ENCODE peak calls at places on chromosome 16, in four cellular contexts. K is cardiac muscle cell; Y is nephron progenitor cell; W is CD8-positive, alpha-beta T cell. H is an unnamed sample.

GRCh38 chr16:49755291-49755611 is 100.7 kb downstream of the ZNF423 start:
- DNase-seq in K (peak), Y (no peak), W (no peak), H (no peak)

GRCh38 chr16:61228371-61228770 is 807.9 kb downstream of the CDH8 start:
- DNase-seq in K (no peak), Y (no peak), W (no peak), H (no peak)

GRCh38 chr16:31427441-31428276 is 501 bp downstream of the COX6A2 start:
- DNase-seq in K (no peak), Y (no peak), W (peak), H (no peak)

GRCh38 chr16:2025878-2026460 is 733 bp upstream of the NHERF2 start:
- DNase-seq in K (no peak), Y (no peak), W (no peak), H (no peak)

GRCh38 chr16:19555938-19556778 is 655 bp downstream of the VPS35L start:
- DNase-seq in K (peak), Y (peak), W (peak), H (no peak)

GRCh38 chr16:77409311-77409710 is 25.5 kb downstream of the ADAMTS18 start:
- DNase-seq in K (no peak), Y (peak), W (no peak), H (no peak)

GRCh38 chr16:85195271-85195647 is 83.0 kb upstream of the CIBAR2 start:
- DNase-seq in K (no peak), Y (no peak), W (no peak), H (no peak)

GRCh38 chr16:49608801-49609200 is 235.2 kb downstream of the C16orf78 start:
- DNase-seq in K (peak), Y (no peak), W (no peak), H (no peak)

GRCh38 chr16:14198603-14199002 is 127.5 kb downstream of the MRTFB start:
- DNase-seq in K (no peak), Y (no peak), W (no peak), H (no peak)

GRCh38 chr16:1991588-1992474 is 2.1 kb downstream of the SYNGR3 start:
- DNase-seq in K (peak), Y (peak), W (peak), H (peak)

GRCh38 chr16:30728321-30728720 is 19.9 kb upstream of the PHKG2 start:
- DNase-seq in K (no peak), Y (no peak), W (no peak), H (no peak)

GRCh38 chr16:80466024-80466986 is 74.5 kb upstream of the DYNLRB2 start:
- DNase-seq in K (peak), Y (peak), W (peak), H (no peak)

GRCh38 chr16:22625948-22626347 is 115.3 kb downstream of the NPIPB5 start:
- DNase-seq in K (no peak), Y (no peak), W (no peak), H (no peak)

GRCh38 chr16:85878875-85879274 is 20.1 kb upstream of the IRF8 start:
- DNase-seq in K (no peak), Y (no peak), W (no peak), H (no peak)

GRCh38 chr16:4385789-4386451 is 14.3 kb downstream of the VASN start:
- DNase-seq in K (no peak), Y (peak), W (no peak), H (no peak)

GRCh38 chr16:90046122-90046970 is 27.1 kb upstream of the DBNDD1 start:
- DNase-seq in K (no peak), Y (no peak), W (no peak), H (no peak)

GRCh38 chr16:52469775-52470174 is 77.2 kb downstream of the TOX3 start:
- DNase-seq in K (no peak), Y (no peak), W (no peak), H (no peak)

GRCh38 chr16:4714996-4715395 is 19.1 kb downstream of the ANKS3 start:
- DNase-seq in K (no peak), Y (no peak), W (no peak), H (no peak)

GRCh38 chr16:30773826-30774225 is 11.7 kb downstream of the RNF40 start:
- DNase-seq in K (no peak), Y (no peak), W (no peak), H (no peak)

GRCh38 chr16:31219154-31219741 is 2.3 kb upstream of the PYDC1 start:
- DNase-seq in K (no peak), Y (no peak), W (no peak), H (no peak)

GRCh38 chr16:49466881-49467280 is 93.3 kb downstream of the C16orf78 start:
- DNase-seq in K (no peak), Y (no peak), W (peak), H (no peak)

GRCh38 chr16:23865853-23866252 is 30.1 kb downstream of the PRKCB start:
- DNase-seq in K (no peak), Y (no peak), W (no peak), H (no peak)

GRCh38 chr16:69848635-69849545 is 86.8 kb downstream of the WWP2 start:
- DNase-seq in K (peak), Y (peak), W (no peak), H (no peak)

GRCh38 chr16:23362460-23363317 is 60.6 kb downstream of the SCNN1B start:
- DNase-seq in K (no peak), Y (no peak), W (no peak), H (no peak)

GRCh38 chr16:47927330-47927729 is 228.5 kb downstream of the ABCC12 start:
- DNase-seq in K (no peak), Y (no peak), W (no peak), H (no peak)

GRCh38 chr16:89330177-89330856 is 112.8 kb downstream of the ZNF778 start:
- DNase-seq in K (no peak), Y (no peak), W (peak), H (no peak)

GRCh38 chr16:1640261-1640956 is 28.2 kb downstream of the CRAMP1 start:
- DNase-seq in K (no peak), Y (no peak), W (no peak), H (no peak)

GRCh38 chr16:85369741-85370528 is 243.2 kb upstream of the GSE1 start:
- DNase-seq in K (peak), Y (peak), W (peak), H (no peak)

GRCh38 chr16:8720080-8720966 is 45.9 kb downstream of the ABAT start:
- DNase-seq in K (peak), Y (peak), W (no peak), H (no peak)

GRCh38 chr16:19245326-19245925 is 40.1 kb upstream of the CLEC19A start:
- DNase-seq in K (no peak), Y (no peak), W (no peak), H (no peak)

GRCh38 chr16:55349867-55350266 is 25.9 kb downstream of the IRX6 start:
- DNase-seq in K (no peak), Y (no peak), W (no peak), H (no peak)

GRCh38 chr16:65725156-65725845 is 603.4 kb upstream of the CDH11 start:
- DNase-seq in K (no peak), Y (no peak), W (no peak), H (no peak)

GRCh38 chr16:3106205-3106928 is 6.0 kb upstream of the ZNF205 start:
- DNase-seq in K (peak), Y (peak), W (peak), H (peak)

GRCh38 chr16:80824623-80825364 is 20.4 kb upstream of the CDYL2 start:
- DNase-seq in K (peak), Y (peak), W (peak), H (no peak)

GRCh38 chr16:20734056-20734455 is 7.6 kb downstream of the THUMPD1 start:
- DNase-seq in K (no peak), Y (no peak), W (no peak), H (no peak)

GRCh38 chr16:48117217-48118105 is 38.3 kb downstream of the ABCC12 start:
- DNase-seq in K (peak), Y (peak), W (peak), H (peak)

GRCh38 chr16:17409894-17410293 is 60.9 kb downstream of the XYLT1 start:
- DNase-seq in K (no peak), Y (no peak), W (no peak), H (no peak)

GRCh38 chr16:14957576-14958322 is 17.1 kb upstream of the PDXDC1 start:
- DNase-seq in K (no peak), Y (no peak), W (no peak), H (no peak)

GRCh38 chr16:73504591-73504990 is 456.7 kb upstream of the ZFHX3 start:
- DNase-seq in K (no peak), Y (no peak), W (no peak), H (no peak)

GRCh38 chr16:73505178-73505968 is 457.4 kb upstream of the ZFHX3 start:
- DNase-seq in K (peak), Y (no peak), W (no peak), H (no peak)

GRCh38 chr16:73510852-73511251 is 462.9 kb upstream of the ZFHX3 start:
- DNase-seq in K (no peak), Y (no peak), W (no peak), H (no peak)

GRCh38 chr16:73503093-73503492 is 455.2 kb upstream of the ZFHX3 start:
- DNase-seq in K (no peak), Y (no peak), W (no peak), H (no peak)

GRCh38 chr16:73506568-73507056 is 458.7 kb upstream of the ZFHX3 start:
- DNase-seq in K (no peak), Y (no peak), W (no peak), H (no peak)
- TF ChIP-seq CTCF in K (no peak), Y (no peak), W (no peak), H (no peak)

DNA sequence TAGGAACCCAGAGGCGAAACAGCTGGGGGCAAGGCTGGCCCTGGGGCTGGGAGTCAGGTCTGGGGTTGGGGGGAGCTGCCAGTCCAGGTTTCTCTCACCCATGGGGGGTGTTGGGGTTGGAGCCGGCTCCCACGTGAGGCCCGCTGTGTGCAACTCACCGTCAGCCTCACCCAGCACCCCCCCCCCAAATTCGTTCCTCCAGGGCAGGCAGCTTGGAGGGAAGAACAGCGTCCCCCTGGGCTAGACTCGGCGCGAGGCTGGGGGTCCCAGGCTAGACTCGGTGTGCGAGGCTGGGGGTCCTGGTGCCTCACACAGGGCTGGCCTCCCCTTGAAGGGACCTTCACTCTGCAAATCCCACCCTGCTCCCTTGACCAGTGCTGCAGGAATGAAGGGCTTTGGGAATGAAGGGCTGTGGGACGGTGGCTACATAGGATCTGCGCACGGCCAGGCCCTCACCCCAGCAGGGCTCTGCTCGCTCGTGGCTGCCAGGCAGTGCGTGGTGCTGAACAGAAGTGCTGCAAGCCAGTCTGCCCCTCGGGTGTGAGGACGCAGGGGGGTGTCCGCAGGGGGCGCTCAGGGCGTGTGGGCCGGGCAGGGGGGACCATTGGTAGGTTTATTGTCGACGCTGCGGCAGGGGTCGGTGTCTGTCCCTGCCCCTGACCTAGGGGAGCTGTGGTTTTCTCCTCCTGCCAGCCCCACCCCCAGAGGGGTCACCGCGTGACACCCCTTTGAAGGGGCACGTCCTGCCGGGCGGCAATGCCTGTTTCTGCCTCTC is 74.7 kb downstream of the KLHDC4 start:
- DNase-seq in K (no peak), Y (no peak), W (no peak), H (no peak)
- TF ChIP-seq CTCF in K (no peak), Y (no peak), W (no peak), H (no peak)

GRCh38 chr16:638836-639235 is 2.7 kb upstream of the METTL26 start:
- DNase-seq in K (no peak), Y (no peak), W (no peak), H (no peak)
- TF ChIP-seq CTCF in K (no peak), Y (no peak), W (no peak), H (no peak)

DNA sequence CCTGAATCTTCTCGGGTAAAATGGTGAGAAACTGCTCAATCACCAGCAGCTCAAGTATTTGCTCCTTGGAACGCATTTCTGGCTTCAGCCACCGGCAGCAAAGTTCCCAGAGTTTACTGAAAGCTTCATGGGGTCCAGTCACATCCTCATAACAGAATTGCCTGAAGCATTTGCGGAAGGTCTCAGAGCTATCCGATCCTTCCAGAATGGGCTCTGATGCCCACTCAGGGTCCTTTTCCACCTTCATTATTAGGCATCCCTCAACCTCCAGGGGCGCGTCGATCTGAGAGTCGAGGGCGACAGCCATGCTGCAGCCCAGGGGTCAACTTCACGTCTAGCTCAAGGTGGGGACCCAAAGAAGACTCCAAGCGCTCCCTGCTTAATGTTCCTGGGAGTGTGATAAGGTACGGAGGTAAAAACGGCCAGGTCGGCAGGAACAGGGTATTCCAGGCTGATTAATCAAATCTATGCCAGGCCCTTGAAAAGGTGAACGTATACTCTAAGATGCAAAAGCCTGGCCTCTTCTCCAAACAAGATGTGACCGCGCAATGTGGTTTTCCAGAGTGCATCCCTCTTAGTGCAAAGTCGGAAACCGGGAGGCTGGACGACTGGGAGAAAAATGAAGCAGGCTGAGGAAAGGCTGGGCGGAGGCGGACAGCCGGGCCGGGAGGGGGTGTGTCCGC is 683 bp downstream of the ZKSCAN2 start:
- DNase-seq in K (peak), Y (peak), W (no peak), H (no peak)
- TF ChIP-seq CTCF in K (peak), Y (no peak), W (no peak), H (no peak)

GRCh38 chr16:27111486-27111885 is 44.8 kb downstream of the C16orf82 start:
- DNase-seq in K (no peak), Y (no peak), W (no peak), H (no peak)

GRCh38 chr16:27113341-27113841 is 46.7 kb downstream of the C16orf82 start:
- DNase-seq in K (no peak), Y (no peak), W (no peak), H (no peak)

GRCh38 chr16:27110524-27110896 is 43.8 kb downstream of the C16orf82 start:
- DNase-seq in K (no peak), Y (no peak), W (no peak), H (no peak)

GRCh38 chr16:27112093-27112811 is 45.5 kb downstream of the C16orf82 start:
- DNase-seq in K (no peak), Y (no peak), W (no peak), H (no peak)

DNA sequence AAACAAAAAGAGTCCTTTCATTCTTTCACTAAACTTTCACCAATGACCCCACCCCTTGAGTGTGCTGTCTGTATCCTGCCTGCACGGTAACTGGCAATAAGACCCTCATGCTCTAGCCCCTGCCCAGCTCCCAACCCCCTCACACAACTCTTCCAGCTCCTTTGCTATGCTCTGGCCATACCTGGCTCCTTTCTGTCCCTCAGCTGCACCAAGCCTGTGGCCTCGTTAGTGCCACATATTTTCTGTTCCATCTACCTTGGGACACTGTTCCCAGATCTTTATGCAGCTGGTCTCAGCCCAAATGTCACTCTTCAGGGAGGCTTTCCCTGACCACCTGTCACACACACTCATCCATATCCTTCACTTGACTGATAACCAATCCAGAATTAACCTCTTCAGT is 47.3 kb downstream of the C16orf82 start:
- DNase-seq in K (no peak), Y (no peak), W (no peak), H (no peak)
- TF ChIP-seq CTCF in K (no peak), Y (no peak), W (no peak), H (no peak)

H was measured in CD14-positive monocyte.